ENCODE peak calls at places on chromosomes 2 and 18, in seven cellular contexts. Q, U, W, J, A, P and V are unnamed samples.

GRCh38 chr2:74668087-74668486 is 14.0 kb downstream of the SEMA4F start:
- DNase-seq in W (no peak), U (no peak), J (no peak), A (no peak), Q (no peak), P (no peak), V (no peak)

GRCh38 chr18:79245517-79246001 is 150.2 kb upstream of the NFATC1 start:
- DNase-seq in P (peak; percentile 83), A (no peak), W (no peak), U (no peak), J (no peak), Q (no peak), V (peak; percentile 36)

GRCh38 chr18:43034683-43035500 is 80.6 kb downstream of the RIT2 start:
- DNase-seq in Q (no peak), A (no peak), P (no peak), W (no peak), J (no peak), U (no peak), V (peak; percentile 23)

GRCh38 chr2:36427790-36428243 is 72.2 kb downstream of the CRIM1 start:
- DNase-seq in J (no peak), Q (no peak), U (no peak), W (no peak), P (no peak), A (no peak), V (no peak)

GRCh38 chr18:59514193-59514592 is 155.1 kb upstream of the LMAN1 start:
- DNase-seq in P (no peak), W (no peak), A (peak; percentile 79), Q (no peak), U (peak; percentile 62), J (no peak), V (no peak)

GRCh38 chr18:34001376-34001775 is 223.3 kb downstream of the NOL4 start:
- DNase-seq in U (no peak), J (no peak), Q (no peak), A (no peak), P (no peak), W (no peak), V (no peak)

GRCh38 chr2:239688840-239689239 is 288.0 kb upstream of the HDAC4 start:
- DNase-seq in W (no peak), U (no peak), A (no peak), J (no peak), P (no peak), Q (no peak), V (no peak)

GRCh38 chr18:22703883-22704626 is 229.1 kb upstream of the RBBP8 start:
- DNase-seq in P (peak; percentile 52), J (peak; percentile 59), U (peak; percentile 43), Q (no peak), A (no peak), W (peak; percentile 75), V (peak; percentile 63)

GRCh38 chr2:189580267-189580661 is 322 bp downstream of the SLC40A1 start:
- DNase-seq in W (peak; percentile 58), P (no peak), J (peak; percentile 65), A (peak; percentile 53), Q (no peak), U (no peak), V (no peak)

GRCh38 chr2:241692448-241692847 is 5.8 kb upstream of the DTYMK start:
- DNase-seq in Q (no peak), U (peak; percentile 74), J (no peak), P (no peak), W (no peak), A (no peak), V (peak; percentile 50)

GRCh38 chr2:235896061-235896460 is 272.1 kb downstream of the GBX2 start:
- DNase-seq in U (no peak), W (no peak), P (no peak), A (no peak), Q (no peak), J (no peak), V (no peak)

GRCh38 chr2:220224711-220225519 is 597.5 kb downstream of the SLC4A3 start:
- DNase-seq in A (no peak), U (no peak), P (no peak), J (no peak), W (no peak), Q (no peak), V (peak; percentile 89)

GRCh38 chr2:24611626-24612025 is 120.6 kb downstream of the NCOA1 start:
- DNase-seq in U (no peak), Q (no peak), J (no peak), W (no peak), P (no peak), A (no peak), V (no peak)

GRCh38 chr2:24617431-24617830 is 126.4 kb downstream of the NCOA1 start:
- DNase-seq in Q (no peak), A (no peak), U (no peak), W (no peak), P (no peak), J (peak; percentile 27), V (no peak)

GRCh38 chr2:24616606-24617005 is 125.6 kb downstream of the NCOA1 start:
- DNase-seq in P (no peak), A (no peak), J (no peak), U (no peak), W (no peak), Q (no peak), V (no peak)

DNA sequence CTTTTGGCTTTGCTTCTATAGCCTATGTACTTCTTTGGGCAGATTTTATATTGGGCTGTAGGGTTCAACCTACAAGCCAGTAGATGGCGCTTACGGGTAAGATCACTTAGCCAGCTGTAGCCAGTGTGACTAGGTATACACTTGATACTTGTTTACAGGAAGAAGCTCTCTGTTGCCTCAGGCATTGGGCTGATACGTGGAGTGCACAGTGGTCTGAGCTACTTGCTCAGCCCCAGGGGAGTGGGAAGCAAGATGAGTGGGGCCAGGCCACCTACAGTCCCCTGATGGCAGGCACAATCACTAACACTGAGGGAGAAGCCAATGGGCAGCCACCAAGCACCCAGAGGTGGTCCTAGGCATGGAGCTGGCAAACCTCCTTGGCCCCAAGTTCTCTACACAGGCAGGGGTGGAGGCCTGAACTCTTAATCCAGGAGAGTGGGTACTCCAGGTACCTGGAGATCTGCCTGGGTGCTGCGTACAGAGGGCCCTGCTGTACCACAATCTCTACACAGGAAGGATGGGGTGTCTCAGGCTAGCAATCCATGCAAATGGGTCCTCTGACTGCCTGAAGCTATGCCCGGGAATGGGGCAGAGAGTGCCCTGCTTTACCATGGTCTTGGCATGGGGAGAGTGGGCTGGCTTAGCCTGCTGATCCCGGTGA is 122.2 kb downstream of the NCOA1 start:
- DNase-seq in P (peak; percentile 24), J (no peak), W (no peak), Q (peak; percentile 32), U (peak; percentile 66), A (no peak), V (peak; percentile 53)
- TF ChIP-seq CTCF in P (peak; percentile 45), J (peak; percentile 46), W (peak; percentile 68), Q (peak; percentile 52), U (peak; percentile 76), A (no peak), V (peak; percentile 50)

GRCh38 chr2:168997113-168997512 is 34.0 kb downstream of the ABCB11 start:
- DNase-seq in U (no peak), W (no peak), A (no peak), P (no peak), J (no peak), Q (no peak), V (no peak)

GRCh38 chr2:168992026-168992425 is 39.1 kb downstream of the ABCB11 start:
- DNase-seq in J (no peak), W (no peak), A (no peak), U (peak; percentile 27), Q (no peak), P (no peak), V (peak; percentile 100)

GRCh38 chr2:168995744-168996143 is 35.4 kb downstream of the ABCB11 start:
- DNase-seq in Q (no peak), J (no peak), W (no peak), P (no peak), U (no peak), A (no peak), V (no peak)

GRCh38 chr2:168992591-168993349 is 38.4 kb downstream of the ABCB11 start:
- DNase-seq in A (no peak), Q (no peak), J (no peak), U (peak; percentile 36), W (no peak), P (no peak), V (peak; percentile 80)

DNA sequence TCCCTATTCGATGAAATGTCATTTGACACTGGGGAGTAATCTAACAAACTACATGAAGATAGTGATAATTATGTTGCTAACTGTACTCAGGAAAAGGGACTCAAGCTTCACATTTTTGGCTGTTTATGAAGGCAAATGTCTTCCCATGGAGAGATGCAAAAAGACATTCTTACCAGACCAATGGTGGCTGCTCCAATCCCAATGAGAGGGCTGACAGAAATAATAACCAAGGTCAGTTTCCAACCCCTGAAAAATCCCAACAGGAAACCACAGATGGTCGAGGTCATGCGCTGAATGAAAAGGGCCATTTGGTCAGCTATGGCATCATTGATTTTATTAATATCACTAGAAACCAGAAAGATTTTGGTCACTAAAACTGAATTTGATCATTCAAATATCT is 37.6 kb downstream of the ABCB11 start:
- DNase-seq in Q (no peak), A (no peak), J (no peak), P (no peak), W (no peak), U (no peak), V (no peak)
- H3K36me3 ChIP-seq in Q (no peaks in the 10 kb centered on the region), A (no peaks in the 10 kb centered on the region), J (no peaks in the 10 kb centered on the region), P (no peaks in the 10 kb centered on the region), W (no peaks in the 10 kb centered on the region), U (no peaks in the 10 kb centered on the region), V (no peaks in the 10 kb centered on the region)

DNA sequence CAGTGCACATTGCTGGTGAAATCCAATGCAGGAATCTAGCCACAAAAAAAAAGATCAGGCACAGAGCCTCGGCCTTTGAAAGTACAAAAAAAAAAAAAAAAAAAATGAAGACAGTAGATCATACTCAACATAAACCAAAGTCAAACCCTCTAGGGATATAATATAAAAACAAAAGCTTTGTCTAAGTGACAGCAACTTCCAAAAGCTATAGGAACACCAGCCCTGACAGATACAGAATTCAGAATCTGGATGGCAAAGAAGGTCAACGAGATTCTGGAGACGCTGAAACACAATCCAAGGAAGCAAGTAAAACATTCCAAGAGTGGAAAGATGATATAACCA is 54.0 kb upstream of the SCN1A start:
- DNase-seq in J (no peak), U (no peak), W (no peak), A (no peak), P (no peak), Q (no peak), V (no peak)
- TF ChIP-seq CTCF in J (no peak), U (no peak), W (no peak), A (no peak), P (no peak), Q (no peak), V (no peak)

DNA sequence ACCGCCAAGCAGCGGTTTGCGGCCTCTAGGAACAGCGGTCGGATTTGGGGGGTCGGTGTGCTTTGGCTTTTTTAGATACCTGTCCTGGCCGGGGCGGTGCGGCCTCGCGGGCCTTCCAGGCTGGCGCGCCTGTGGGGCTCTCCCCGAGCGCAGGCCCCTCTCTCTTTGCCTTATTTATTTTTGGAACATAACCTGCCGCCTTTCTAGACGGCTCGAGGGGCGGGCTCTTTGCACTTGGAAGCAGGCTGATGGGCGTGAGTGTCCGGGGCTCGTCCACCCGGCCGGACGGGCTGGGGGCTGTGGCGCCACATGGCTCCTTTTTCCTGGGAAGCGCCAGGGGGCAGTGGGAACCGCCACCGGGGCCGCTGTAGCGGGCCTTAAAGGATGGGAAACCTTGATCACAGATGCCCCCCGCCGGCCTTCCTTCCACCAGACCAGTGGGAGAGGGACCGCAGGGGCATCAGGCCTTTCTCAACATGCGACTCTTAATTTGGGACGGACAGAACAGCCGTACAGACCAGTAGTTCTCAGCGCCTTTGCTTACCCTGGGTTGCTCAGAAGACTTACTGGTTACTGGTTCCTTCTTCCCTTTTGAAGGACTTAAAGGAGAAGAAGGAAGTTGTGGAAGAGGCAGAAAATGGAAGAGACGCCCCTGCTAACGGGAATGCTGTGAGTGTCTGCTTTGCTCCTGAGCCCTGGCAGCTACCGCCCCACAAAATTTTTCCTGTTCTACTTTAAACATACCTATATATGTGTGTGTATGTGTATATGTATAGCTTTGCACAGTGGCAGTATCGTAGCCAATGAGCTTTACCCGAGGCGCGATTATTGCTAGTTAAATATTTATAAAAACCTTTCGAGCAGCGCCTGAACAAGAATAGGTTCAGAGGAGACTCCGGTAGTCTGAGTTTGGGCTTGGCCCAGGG is 2.7 kb downstream of the PTMA start:
- DNase-seq in A (peak; percentile 65), J (peak; percentile 54), U (no peak), W (peak; percentile 37), Q (no peak), P (no peak), V (no peak)
- H3K36me3 ChIP-seq in A (no peaks in the 10 kb centered on the region), J (peaks cover 23% of the 10 kb centered on the region), U (peaks cover 16% of the 10 kb centered on the region), W (peaks cover 30% of the 10 kb centered on the region), Q (peaks cover 25% of the 10 kb centered on the region), P (peaks cover 19% of the 10 kb centered on the region), V (peaks cover 14% of the 10 kb centered on the region)